ENCODE peak calls at places on chromosomes 3 and 15, in five cellular contexts. M is neural crest cell, Q is AG10803, Y is endothelial cell, E is Daoy. C is an unnamed sample.

GRCh38 chr3:47441796-47442551 is 33.8 kb downstream of the SCAP start:
- DNase-seq in M (no peak), Q (peak; percentile 23), Y (no peak), E (no peak), C (no peak)

GRCh38 chr3:61530355-61530754 is 31.0 kb upstream of the PTPRG start:
- DNase-seq in M (no peak), Q (peak; percentile 14), Y (peak; percentile 32), E (peak; percentile 9), C (no peak)

GRCh38 chr3:134348524-134348923 is 25.7 kb downstream of the AMOTL2 start:
- DNase-seq in M (no peak), Q (peak; percentile 86), Y (no peak), E (no peak), C (no peak)

GRCh38 chr3:57701781-57702180 is 8.9 kb upstream of the DENND6A start:
- DNase-seq in M (no peak), Q (no peak), Y (no peak), E (no peak), C (no peak)

GRCh38 chr3:154081305-154081704 is 39.9 kb upstream of the ARHGEF26 start:
- DNase-seq in M (no peak), Q (no peak), Y (no peak), E (no peak), C (no peak)

GRCh38 chr3:185069023-185069422 is 83.8 kb downstream of the C3orf70 start:
- DNase-seq in M (no peak), Q (no peak), Y (no peak), E (no peak), C (no peak)

GRCh38 chr3:23405081-23405480 is 202.0 kb downstream of the UBE2E2 start:
- DNase-seq in M (no peak), Q (no peak), Y (no peak), E (no peak), C (no peak)

GRCh38 chr3:86787091-86787490 is 203.9 kb downstream of the VGLL3 start:
- DNase-seq in M (no peak), Q (peak; percentile 44), Y (no peak), E (peak; percentile 31), C (no peak)

GRCh38 chr3:58333206-58334012 is 717 bp downstream of the PXK start:
- DNase-seq in M (peak; percentile 12), Q (peak; percentile 23), Y (peak; percentile 22), E (peak; percentile 23), C (peak; percentile 42)

GRCh38 chr3:57130426-57131209 is 34.5 kb downstream of the IL17RD start:
- DNase-seq in M (peak; percentile 50), Q (peak; percentile 37), Y (peak; percentile 72), E (no peak), C (no peak)

GRCh38 chr15:35305031-35305555 is 220.0 kb upstream of the NANOGP8 start:
- DNase-seq in M (no peak), Q (peak; percentile 17), Y (no peak), E (no peak), C (no peak)

GRCh38 chr3:23835807-23836206 is 30.1 kb downstream of the UBE2E1 start:
- DNase-seq in M (no peak), Q (no peak), Y (no peak), E (no peak), C (no peak)

GRCh38 chr3:58416191-58416590 is 17.4 kb downstream of the PDHB start:
- DNase-seq in M (no peak), Q (no peak), Y (no peak), E (no peak), C (no peak)

GRCh38 chr3:138005627-138006026 is 4.3 kb upstream of the CLDN18 start:
- DNase-seq in M (no peak), Q (no peak), Y (no peak), E (no peak), C (no peak)

GRCh38 chr15:23648920-23649515 is 1.4 kb upstream of the MAGEL2 start:
- DNase-seq in M (peak; percentile 59), Q (peak; percentile 4), Y (peak; percentile 60), E (peak; percentile 60), C (peak; percentile 32)

GRCh38 chr15:27701014-27701413 is 398.1 kb downstream of the OCA2 start:
- DNase-seq in M (no peak), Q (no peak), Y (no peak), E (no peak), C (no peak)

GRCh38 chr3:37279226-37279625 is 104.8 kb upstream of the LRRFIP2 start:
- DNase-seq in M (no peak), Q (peak; percentile 87), Y (no peak), E (no peak), C (no peak)